ENCODE peak calls at places on chromosomes 11 and 22, in five cellular contexts. R, P, J, G and N are unnamed samples.

GRCh38 chr11:106176817-106177216 is 99.4 kb downstream of the AASDHPPT start:
- DNase-seq in P (no peak), R (no peak), G (no peak), J (no peak), N (no peak)

GRCh38 chr11:75450826-75451783 is 18.1 kb upstream of the KLHL35 start:
- DNase-seq in G (peak), P (peak), J (peak), R (no peak), N (no peak)

GRCh38 chr11:129211397-129211796 is 19.3 kb upstream of the ARHGAP32 start:
- DNase-seq in R (no peak), P (no peak), J (no peak), G (no peak), N (no peak)

GRCh38 chr22:47213571-47214230 is 451.3 kb downstream of the TBC1D22A start:
- DNase-seq in J (peak), R (no peak), P (no peak), G (peak), N (peak)

GRCh38 chr11:78961186-78961782 is 386.6 kb upstream of the NARS2 start:
- DNase-seq in G (peak), R (no peak), J (no peak), P (peak), N (no peak)

GRCh38 chr11:63829823-63830489 is 9.0 kb upstream of the MARK2 start:
- DNase-seq in R (no peak), G (peak), P (peak), J (no peak), N (no peak)

GRCh38 chr11:125128450-125128849 is 17.0 kb upstream of the TMEM218 start:
- DNase-seq in J (no peak), R (no peak), P (no peak), G (no peak), N (no peak)

GRCh38 chr22:39382410-39382809 is 17.2 kb upstream of the TAB1 start:
- DNase-seq in P (no peak), G (no peak), R (no peak), J (no peak), N (no peak)